ENCODE peak calls at places on chromosome 17, in nine cellular contexts. H, J, C, G, Y, Q, F, S and M are unnamed samples.

GRCh38 chr17:81322271-81323082 is 27.4 kb upstream of the SLC38A10 start:
- DNase-seq in H (peak; percentile 97), J (peak; percentile 94), C (peak; percentile 70), G (no peak), Y (peak; percentile 56), Q (peak; percentile 72), F (peak; percentile 44), S (no peak), M (peak; percentile 78)

GRCh38 chr17:8072727-8073461 is 14.6 kb downstream of the ALOX12B start:
- DNase-seq in H (no peak), J (peak; percentile 54), C (no peak), G (no peak), Y (peak; percentile 42), Q (no peak), F (no peak), S (no peak), M (no peak)

GRCh38 chr17:60079401-60079861 is 710 bp upstream of the HEATR6 start:
- DNase-seq in H (no peak), J (peak; percentile 23), C (no peak), G (peak; percentile 33), Y (no peak), Q (peak; percentile 57), F (no peak), S (no peak), M (no peak)

GRCh38 chr17:63699638-63700527 is at the start of gene LIMD2:
- DNase-seq in H (peak; percentile 97), J (peak; percentile 99), C (no peak), G (peak; percentile 54), Y (peak; percentile 76), Q (peak; percentile 26), F (peak; percentile 83), S (no peak), M (no peak)

GRCh38 chr17:15947976-15948752 is 3.2 kb downstream of the ADORA2B start:
- DNase-seq in H (no peak), J (no peak), C (no peak), G (no peak), Y (no peak), Q (no peak), F (no peak), S (no peak), M (no peak)

GRCh38 chr17:39928868-39929651 is 1.5 kb downstream of the LRRC3C start:
- DNase-seq in H (no peak), J (no peak), C (peak; percentile 19), G (peak; percentile 87), Y (no peak), Q (peak; percentile 62), F (peak; percentile 78), S (no peak), M (no peak)

GRCh38 chr17:57092171-57092570 is 7.1 kb downstream of the AKAP1 start:
- DNase-seq in H (no peak), J (no peak), C (no peak), G (no peak), Y (no peak), Q (no peak), F (peak; percentile 32), S (no peak), M (no peak)

GRCh38 chr17:31313982-31314787 is at the start of gene EVI2B:
- DNase-seq in H (no peak), J (no peak), C (no peak), G (peak; percentile 78), Y (no peak), Q (peak; percentile 34), F (peak; percentile 90), S (peak; percentile 66), M (no peak)

GRCh38 chr17:45755050-45755449 is 29.1 kb upstream of the CRHR1 start:
- DNase-seq in H (no peak), J (no peak), C (no peak), G (no peak), Y (no peak), Q (no peak), F (no peak), S (no peak), M (no peak)

GRCh38 chr17:8574687-8575086 is 55.8 kb downstream of the MYH10 start:
- DNase-seq in H (no peak), J (no peak), C (no peak), G (no peak), Y (no peak), Q (peak; percentile 36), F (peak; percentile 1), S (no peak), M (peak; percentile 10)

GRCh38 chr17:69762359-69762758 is 312.7 kb upstream of the KCNJ16 start:
- DNase-seq in H (no peak), J (no peak), C (no peak), G (no peak), Y (no peak), Q (peak; percentile 66), F (no peak), S (no peak), M (no peak)

GRCh38 chr17:8941520-8941919 is 24.0 kb downstream of the PIK3R5 start:
- DNase-seq in H (no peak), J (no peak), C (no peak), G (no peak), Y (no peak), Q (no peak), F (no peak), S (no peak), M (no peak)

GRCh38 chr17:38897671-38898290 is 27.6 kb upstream of the LASP1NB start:
- DNase-seq in H (no peak), J (no peak), C (no peak), G (peak; percentile 46), Y (no peak), Q (no peak), F (no peak), S (no peak), M (no peak)

GRCh38 chr17:38898291-38898679 is 27.1 kb upstream of the LASP1NB start:
- DNase-seq in H (no peak), J (no peak), C (no peak), G (no peak), Y (no peak), Q (no peak), F (peak; percentile 61), S (no peak), M (no peak)

GRCh38 chr17:38896373-38896954 is 26.6 kb downstream of the LASP1 start:
- DNase-seq in H (no peak), J (no peak), C (no peak), G (peak; percentile 42), Y (no peak), Q (no peak), F (peak; percentile 28), S (no peak), M (no peak)

GRCh38 chr17:38897176-38897575 is 27.3 kb downstream of the LASP1 start:
- DNase-seq in H (no peak), J (no peak), C (no peak), G (no peak), Y (no peak), Q (no peak), F (no peak), S (no peak), M (no peak)

GRCh38 chr17:38898812-38899348 is 26.5 kb upstream of the LASP1NB start:
- DNase-seq in H (peak; percentile 78), J (no peak), C (no peak), G (peak; percentile 41), Y (no peak), Q (no peak), F (peak; percentile 99), S (peak; percentile 64), M (no peak)
- TF ChIP-seq MAX in H (no peak), J (no peak), C (no peak), G (no peak), Y (no peak), Q (no peak), F (peak; percentile 33), S (peak; percentile 64), M (no peak)

GRCh38 chr17:17689312-17689711 is 8.1 kb downstream of the RAI1 start:
- DNase-seq in H (no peak), J (no peak), C (no peak), G (no peak), Y (no peak), Q (no peak), F (no peak), S (no peak), M (no peak)

GRCh38 chr17:17684901-17685774 is 3.9 kb downstream of the RAI1 start:
- DNase-seq in H (no peak), J (peak; percentile 34), C (no peak), G (peak; percentile 30), Y (no peak), Q (no peak), F (no peak), S (no peak), M (no peak)

GRCh38 chr17:17682737-17683675 is 1.7 kb downstream of the RAI1 start:
- DNase-seq in H (peak; percentile 27), J (peak; percentile 83), C (no peak), G (peak; percentile 67), Y (peak; percentile 59), Q (peak; percentile 74), F (peak; percentile 72), S (no peak), M (no peak)

GRCh38 chr17:17683710-17684365 is 2.6 kb downstream of the RAI1 start:
- DNase-seq in H (no peak), J (no peak), C (no peak), G (no peak), Y (no peak), Q (no peak), F (no peak), S (no peak), M (no peak)

GRCh38 chr17:17685775-17686291 is 4.6 kb downstream of the RAI1 start:
- DNase-seq in H (no peak), J (peak; percentile 65), C (peak; percentile 60), G (peak; percentile 83), Y (no peak), Q (peak; percentile 66), F (peak; percentile 57), S (no peak), M (no peak)
- TF ChIP-seq MAX in H (no peak), J (peak; percentile 95), C (peak; percentile 90), G (no peak), Y (no peak), Q (peak; percentile 95), F (no peak), S (no peak), M (no peak)

GRCh38 chr17:71224824-71225575 is 895.8 kb upstream of the SOX9 start:
- DNase-seq in H (no peak), J (peak; percentile 59), C (no peak), G (no peak), Y (no peak), Q (no peak), F (no peak), S (no peak), M (no peak)
- TF ChIP-seq MAX in H (no peak), J (no peak), C (no peak), G (no peak), Y (no peak), Q (no peak), F (no peak), S (no peak), M (no peak)

DNA sequence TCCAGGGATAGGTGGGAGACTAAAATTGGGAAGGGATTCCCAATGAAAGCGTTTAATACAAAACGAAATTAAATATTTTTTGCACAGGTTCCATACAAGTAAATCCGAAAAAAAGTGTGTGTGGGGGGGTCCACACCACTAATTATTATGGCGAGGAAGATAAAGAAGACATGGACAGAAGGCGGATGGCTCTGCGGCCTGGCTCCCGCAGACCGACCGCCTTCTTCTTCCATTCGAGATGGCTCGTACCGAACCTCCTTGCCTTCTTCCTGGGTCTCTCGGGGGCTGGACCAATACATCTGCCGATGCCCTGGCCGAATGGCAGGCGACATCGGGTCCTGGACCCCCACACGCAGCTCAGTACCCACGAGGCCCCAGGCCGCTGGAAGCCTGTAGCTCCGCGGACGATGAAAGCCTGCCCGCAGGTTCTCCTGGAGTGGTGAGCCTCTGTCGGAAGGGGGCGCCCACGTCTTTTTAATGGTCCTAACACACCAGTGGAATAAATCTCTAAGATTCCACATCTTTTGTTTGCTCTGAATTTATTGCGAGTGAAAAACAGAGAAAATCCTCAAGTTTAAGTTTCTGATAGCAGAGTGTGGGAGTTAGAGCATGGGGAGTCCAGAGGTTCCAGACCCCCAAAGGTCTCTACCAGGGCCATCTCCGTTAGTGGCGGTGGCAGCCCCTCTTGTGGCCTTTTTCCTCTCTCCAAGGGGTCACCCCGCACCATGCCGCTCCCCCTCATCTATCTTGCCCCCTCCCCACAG is 1.4 kb downstream of the PRAC2 start:
- DNase-seq in H (peak; percentile 60), J (peak; percentile 83), C (peak; percentile 32), G (peak; percentile 69), Y (peak; percentile 86), Q (peak; percentile 77), F (peak; percentile 73), S (peak; percentile 3), M (peak; percentile 56)
- TF ChIP-seq MAX in H (no peak), J (no peak), C (no peak), G (no peak), Y (no peak), Q (peak; percentile 17), F (no peak), S (no peak), M (no peak)